ENCODE peak calls at places on chromosomes 1 and 21, in ten cellular contexts. M is NCI-H69; J is kidney tubule cell; L is heart right ventricle; W is HEK293T; V is activated CD4-positive, alpha-beta T cell treated with anti-CD3 and anti-CD28 coated beads for 36 hours; Q is GM12864; E is cerebellum; D is activated CD4-positive, alpha-beta memory T cell treated with anti-CD3 and anti-CD28 coated beads for 36 hours; P is BE2C. N is an unnamed sample.
A peak's percentile ranks its signal among the peaks of the same experiment; 100 is the strongest.

GRCh38 chr1:177794316-177794991 is 175.4 kb downstream of the SEC16B start:
- DNase-seq in W (no peak), Q (no peak), P (no peak), E (no peak), M (no peak), V (no peak), D (no peak), J (peak; percentile 30), L (no peak), N (no peak)

GRCh38 chr1:10900691-10901090 is 104.2 kb upstream of the CASZ1 start:
- DNase-seq in Q (no peak), D (no peak), E (no peak), L (no peak), M (peak; percentile 87), V (no peak), P (peak; percentile 15), J (peak; percentile 49), W (no peak), N (no peak)

GRCh38 chr1:196105901-196106300 is 502.3 kb downstream of the KCNT2 start:
- DNase-seq in V (no peak), W (no peak), D (no peak), J (peak; percentile 6), Q (no peak), L (no peak), M (no peak), P (no peak), E (no peak), N (no peak)

GRCh38 chr1:36342426-36343185 is 19.2 kb upstream of the EVA1B start:
- DNase-seq in V (peak; percentile 77), D (peak; percentile 70), E (peak; percentile 37), L (peak; percentile 39), Q (no peak), J (peak; percentile 94), P (peak; percentile 57), W (peak; percentile 52), M (peak; percentile 16), N (peak; percentile 68)

GRCh38 chr1:244896550-244896949 is 32.2 kb upstream of the HNRNPU start:
- DNase-seq in W (no peak), L (no peak), J (peak; percentile 26), E (no peak), Q (no peak), D (no peak), V (no peak), P (no peak), M (no peak), N (peak; percentile 21)

GRCh38 chr21:18499761-18500376 is 96.3 kb upstream of the TMPRSS15 start:
- DNase-seq in J (peak; percentile 35), V (peak; percentile 66), P (peak; percentile 75), E (no peak), D (peak; percentile 29), L (peak; percentile 6), Q (no peak), M (peak; percentile 83), W (peak; percentile 9), N (peak; percentile 62)

GRCh38 chr1:181135462-181135781 is 46.9 kb downstream of the IER5 start:
- DNase-seq in W (peak; percentile 67), J (no peak), D (peak; percentile 38), M (peak; percentile 85), V (peak; percentile 53), L (peak; percentile 31), P (no peak), E (no peak), Q (no peak), N (peak; percentile 59)

GRCh38 chr1:28249013-28249870 is 10.1 kb upstream of the SESN2 start:
- DNase-seq in D (peak; percentile 56), V (peak; percentile 67), W (peak; percentile 40), M (peak; percentile 72), P (peak; percentile 47), Q (peak; percentile 60), J (peak; percentile 93), E (peak; percentile 63), L (peak; percentile 60), N (peak; percentile 85)

GRCh38 chr21:45435405-45435981 is 30.5 kb downstream of the COL18A1 start:
- DNase-seq in V (no peak), M (no peak), D (no peak), L (no peak), J (no peak), Q (no peak), P (no peak), W (no peak), E (no peak), N (no peak)

GRCh38 chr1:172507741-172508140 is 25.2 kb upstream of the SUCO start:
- DNase-seq in D (no peak), E (no peak), Q (no peak), V (no peak), J (no peak), W (no peak), P (no peak), L (no peak), M (no peak), N (peak; percentile 8)

GRCh38 chr1:205967555-205968335 is 24.5 kb upstream of the SLC26A9 start:
- DNase-seq in Q (no peak), P (no peak), V (no peak), L (no peak), D (no peak), M (peak; percentile 80), J (no peak), W (no peak), E (no peak), N (no peak)

GRCh38 chr1:944341-945325 is 14.4 kb downstream of the NOC2L start:
- DNase-seq in J (no peak), E (no peak), Q (no peak), W (no peak), V (no peak), L (peak; percentile 53), D (no peak), P (peak; percentile 95), M (peak; percentile 72), N (no peak)

GRCh38 chr1:4120557-4121292 is 220.7 kb upstream of the C1orf174 start:
- DNase-seq in J (no peak), P (no peak), D (no peak), L (no peak), M (no peak), E (no peak), Q (no peak), W (no peak), V (no peak), N (no peak)

GRCh38 chr1:1250828-1251284 is 4.3 kb upstream of the C1QTNF12 start:
- DNase-seq in V (no peak), P (peak; percentile 10), L (no peak), M (peak; percentile 63), W (no peak), Q (peak; percentile 39), E (no peak), J (no peak), D (peak; percentile 88), N (peak; percentile 64)

GRCh38 chr1:44810101-44810761 is 1.9 kb downstream of the BTBD19 start:
- DNase-seq in M (peak; percentile 87), D (peak; percentile 71), Q (no peak), P (no peak), E (no peak), V (peak; percentile 62), L (no peak), W (no peak), J (peak; percentile 83), N (no peak)

GRCh38 chr1:47533176-47534039 is 95.6 kb downstream of the FOXD2 start:
- DNase-seq in E (peak; percentile 6), L (peak; percentile 65), J (peak; percentile 7), W (peak; percentile 42), V (peak; percentile 19), D (peak; percentile 18), P (peak; percentile 50), M (peak; percentile 91), Q (no peak), N (peak; percentile 38)

GRCh38 chr1:164953095-164953494 is 394.1 kb downstream of the PBX1 start:
- DNase-seq in P (no peak), D (no peak), L (no peak), Q (no peak), W (no peak), M (peak; percentile 36), V (no peak), J (no peak), E (no peak), N (no peak)

GRCh38 chr1:184406454-184406853 is 19.6 kb downstream of the C1orf21 start:
- DNase-seq in J (no peak), W (no peak), L (no peak), P (no peak), V (no peak), E (no peak), M (peak; percentile 63), Q (no peak), D (no peak), N (no peak)